ENCODE peak calls at places on chromosome 15, in four cellular contexts. S is foreskin fibroblast, X is breast epithelium, C is fibroblast of the aortic adventitia. L is an unnamed sample.

GRCh38 chr15:45612790-45613415 is 21.9 kb upstream of the SQOR start:
- DNase-seq in X (no peak), S (peak), C (peak), L (peak)

GRCh38 chr15:63371297-63371918 is 10.2 kb downstream of the CA12 start:
- DNase-seq in S (peak), X (no peak), C (peak), L (peak)

GRCh38 chr15:101052031-101052620 is 133.0 kb downstream of the LRRK1 start:
- DNase-seq in C (no peak), X (no peak), S (no peak), L (no peak)

GRCh38 chr15:85172846-85173490 is 191.3 kb downstream of the PDE8A start:
- DNase-seq in S (no peak), X (no peak), C (peak), L (peak)

GRCh38 chr15:62059818-62060115 is 480 bp downstream of the VPS13C start:
- DNase-seq in C (peak), S (no peak), X (peak), L (peak)

GRCh38 chr15:31781261-31781660 is 249.1 kb upstream of the CHRNA7 start:
- DNase-seq in C (no peak), S (no peak), X (no peak), L (no peak)

GRCh38 chr15:83422090-83422489 is 25.1 kb upstream of the SH3GL3 start:
- DNase-seq in S (no peak), X (no peak), C (no peak), L (no peak)

GRCh38 chr15:43877371-43877770 is 50.6 kb downstream of the WDR76 start:
- DNase-seq in X (no peak), C (no peak), S (no peak), L (no peak)

GRCh38 chr15:44910981-44911625 is 45.4 kb upstream of the TERB2 start:
- DNase-seq in X (no peak), C (no peak), S (no peak), L (peak)

GRCh38 chr15:60237411-60237810 is 160.4 kb downstream of the ANXA2 start:
- DNase-seq in S (peak), X (no peak), C (no peak), L (peak)

GRCh38 chr15:63299981-63300575 is 22.7 kb downstream of the APH1B start:
- DNase-seq in X (no peak), S (no peak), C (no peak), L (no peak)

GRCh38 chr15:34951993-34952392 is 17.5 kb downstream of the AQR start:
- DNase-seq in X (no peak), S (peak), C (peak), L (peak)

GRCh38 chr15:80861776-80862175 is 82.6 kb downstream of the CEMIP start:
- DNase-seq in C (peak), S (no peak), X (no peak), L (peak)

GRCh38 chr15:70258369-70259029 is 160.8 kb upstream of the TLE3 start:
- DNase-seq in X (no peak), C (no peak), S (no peak), L (peak)

GRCh38 chr15:84904409-84904808 is 19.9 kb downstream of the SLC28A1 start:
- DNase-seq in X (no peak), C (peak), S (no peak), L (no peak)

GRCh38 chr15:80710635-80711553 is 15.8 kb downstream of the ABHD17C start:
- DNase-seq in C (no peak), X (no peak), S (no peak), L (peak)

GRCh38 chr15:63332367-63333078 is 49.1 kb downstream of the CA12 start:
- DNase-seq in X (no peak), S (peak), C (peak), L (peak)

GRCh38 chr15:58748787-58749531 is 548 bp downstream of the ADAM10 start:
- DNase-seq in C (peak), S (peak), X (no peak), L (no peak)

GRCh38 chr15:78761020-78761419 is 50.2 kb downstream of the ADAMTS7 start:
- DNase-seq in C (no peak), S (no peak), X (no peak), L (no peak)

GRCh38 chr15:82936966-82937647 is 15.4 kb downstream of the HOMER2 start:
- DNase-seq in X (no peak), C (no peak), S (no peak), L (peak)

GRCh38 chr15:78195735-78196201 is 38.6 kb downstream of the ACSBG1 start:
- DNase-seq in C (no peak), S (no peak), X (peak), L (no peak)

GRCh38 chr15:71802770-71803169 is 7.6 kb upstream of the NR2E3 start:
- DNase-seq in S (no peak), X (no peak), C (no peak), L (no peak)

GRCh38 chr15:38066612-38067011 is 132.2 kb downstream of the TMCO5A start:
- DNase-seq in X (no peak), S (no peak), C (no peak), L (no peak)

GRCh38 chr15:43293402-43293801 is 26.7 kb upstream of the TGM5 start:
- DNase-seq in S (no peak), C (no peak), X (no peak), L (no peak)

GRCh38 chr15:57477736-57478522 is 101.6 kb downstream of the CGNL1 start:
- DNase-seq in S (no peak), C (no peak), X (no peak), L (no peak)

GRCh38 chr15:25236143-25236860 is 202.5 kb downstream of the UBE3A start:
- DNase-seq in S (no peak), X (no peak), C (no peak), L (no peak)

GRCh38 chr15:101346928-101347327 is 51.9 kb upstream of the SNRPA1 start:
- DNase-seq in C (peak), X (no peak), S (no peak), L (no peak)

GRCh38 chr15:101183226-101183925 is 68.5 kb downstream of the CHSY1 start:
- DNase-seq in S (no peak), C (no peak), X (no peak), L (no peak)

GRCh38 chr15:96035091-96035490 is 295.4 kb upstream of the NR2F2 start:
- DNase-seq in S (no peak), X (no peak), C (no peak), L (no peak)

GRCh38 chr15:90571063-90571541 is 41.4 kb downstream of the CRTC3 start:
- DNase-seq in S (peak), C (peak), X (peak), L (peak)

DNA sequence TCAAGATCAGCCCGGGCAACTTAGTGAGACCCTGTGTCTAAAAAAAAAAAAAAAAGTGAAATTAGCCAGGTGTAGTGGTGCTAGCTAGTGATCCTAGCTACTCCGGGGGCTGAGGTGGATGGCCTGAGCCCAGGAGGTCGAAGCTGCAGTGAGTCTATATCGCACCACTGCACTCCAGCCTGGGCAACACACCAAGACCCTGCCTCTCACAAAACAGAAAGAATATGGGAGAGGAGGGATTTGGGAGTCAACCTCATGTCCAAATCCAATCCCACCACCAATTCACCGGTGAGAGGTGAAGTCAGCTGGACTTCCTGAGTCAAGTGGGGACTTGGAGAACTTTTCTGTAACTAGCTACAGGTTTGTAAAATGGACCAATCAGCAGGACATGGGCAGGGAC is 80.5 kb upstream of the MFGE8 start:
- DNase-seq in S (no peak), X (no peak), C (no peak), L (no peak)
- H3K4me3 ChIP-seq in S (no peak), X (no peak), C (no peak), L (no peak)

GRCh38 chr15:98853161-98853560 is 154.4 kb downstream of the PGPEP1L start:
- DNase-seq in S (peak), C (peak), X (peak), L (peak)

GRCh38 chr15:98854496-98854895 is 153.1 kb downstream of the PGPEP1L start:
- DNase-seq in C (no peak), X (peak), S (no peak), L (no peak)

GRCh38 chr15:98855067-98855814 is 152.4 kb downstream of the PGPEP1L start:
- DNase-seq in X (no peak), S (no peak), C (no peak), L (no peak)

GRCh38 chr15:98853593-98854420 is 153.8 kb downstream of the PGPEP1L start:
- DNase-seq in S (no peak), X (peak), C (peak), L (peak)

DNA sequence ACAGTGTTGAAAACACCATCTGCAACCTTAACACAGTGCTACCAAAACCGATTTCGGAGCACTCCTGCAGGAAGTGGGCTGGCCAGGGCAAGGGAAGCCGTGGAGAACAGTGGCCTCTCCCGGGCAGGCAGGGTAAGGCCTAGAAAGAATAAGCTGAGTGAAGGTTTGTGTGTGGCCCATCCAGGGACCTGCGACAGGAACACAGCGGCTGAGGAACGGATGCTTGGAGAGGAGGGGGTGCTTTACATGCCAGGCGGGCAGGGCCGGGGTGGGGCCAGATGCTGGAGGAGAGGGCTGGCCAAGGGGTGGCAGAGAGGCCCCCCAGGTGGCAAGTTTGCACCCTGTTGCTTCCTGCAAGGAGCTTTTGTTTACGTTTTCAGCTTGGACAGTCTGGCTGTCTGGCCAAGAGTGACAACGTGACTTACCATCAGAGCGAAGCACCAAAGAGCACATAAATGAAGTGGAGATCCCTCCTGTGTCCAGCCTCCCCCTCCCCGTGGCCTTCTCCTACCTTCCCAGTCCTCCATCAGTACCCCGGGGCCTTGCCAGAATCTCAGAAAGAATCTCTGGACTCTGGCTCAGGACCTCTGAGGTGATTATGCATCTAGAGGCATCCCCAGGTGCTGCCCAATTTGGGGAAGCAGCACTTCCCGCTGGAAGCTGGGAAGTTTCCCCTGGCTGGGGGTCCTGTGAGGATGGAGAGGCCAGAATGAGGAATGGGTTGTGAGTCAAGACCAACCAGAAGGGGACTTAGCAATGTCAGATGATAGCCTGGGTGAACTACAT is 156.4 kb downstream of the PGPEP1L start:
- DNase-seq in S (peak), C (peak), X (peak), L (peak)
- TF ChIP-seq CTCF in S (peak), C (peak), X (peak), L (peak)

GRCh38 chr15:52566889-52567288 is 1.9 kb downstream of the ARPP19 start:
- DNase-seq in X (no peak), S (no peak), C (no peak), L (no peak)
- H3K4me3 ChIP-seq in X (no peak), S (peak), C (peak), L (peak)

GRCh38 chr15:68389936-68390790 is 41.8 kb downstream of the ITGA11 start:
- DNase-seq in C (peak), S (peak), X (peak), L (peak)

GRCh38 chr15:68387288-68388143 is 44.4 kb downstream of the ITGA11 start:
- DNase-seq in X (no peak), C (no peak), S (no peak), L (no peak)

GRCh38 chr15:68391084-68391483 is 40.9 kb downstream of the ITGA11 start:
- DNase-seq in C (no peak), X (peak), S (no peak), L (no peak)

GRCh38 chr15:68386587-68387287 is 45.2 kb downstream of the ITGA11 start:
- DNase-seq in X (no peak), S (no peak), C (no peak), L (no peak)

DNA sequence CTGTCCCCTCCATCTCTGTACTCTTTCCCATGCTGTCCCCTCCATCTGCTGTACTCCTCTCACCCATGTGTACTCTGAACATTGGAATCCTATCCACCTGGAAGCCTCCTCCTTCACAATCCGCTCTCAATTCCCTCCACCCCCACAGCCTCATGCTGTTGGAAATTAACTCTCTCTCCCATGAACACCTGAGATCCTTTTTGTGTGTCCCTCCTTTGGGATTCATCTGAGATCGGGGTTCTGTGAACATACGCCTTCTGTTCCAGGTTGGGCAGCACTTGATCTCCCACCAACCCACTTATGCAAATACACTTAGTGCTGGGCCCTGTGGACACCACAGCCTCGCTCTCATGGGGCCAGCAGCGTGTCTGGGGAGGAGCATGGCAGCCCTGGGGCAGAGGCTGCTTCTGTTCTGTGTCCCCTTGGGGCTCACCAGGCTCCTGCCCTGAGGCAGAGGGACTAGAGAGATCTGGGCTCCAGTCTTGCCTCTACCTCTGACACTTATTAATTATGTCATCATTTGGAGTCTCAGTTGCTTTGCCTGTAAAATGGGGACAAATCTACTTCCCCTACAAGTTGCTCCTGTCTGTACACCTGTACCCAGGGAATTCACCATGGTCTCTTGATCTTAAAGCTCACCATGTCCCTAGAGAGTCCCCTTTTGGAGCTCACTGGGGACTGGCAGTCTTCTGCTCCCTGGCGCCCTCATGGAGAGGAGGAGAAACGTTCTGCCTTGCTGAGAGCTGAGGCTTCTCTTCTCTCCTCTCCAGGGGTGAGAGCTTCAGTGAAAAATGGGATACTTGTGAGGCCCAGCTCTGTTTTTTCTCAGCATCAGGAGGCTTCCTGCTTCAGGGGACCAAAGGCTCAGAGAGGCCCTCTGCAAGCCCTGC is 42.7 kb downstream of the ITGA11 start:
- DNase-seq in C (no peak), S (no peak), X (peak), L (no peak)
- TF ChIP-seq CTCF in C (no peak), S (no peak), X (no peak), L (no peak)

DNA sequence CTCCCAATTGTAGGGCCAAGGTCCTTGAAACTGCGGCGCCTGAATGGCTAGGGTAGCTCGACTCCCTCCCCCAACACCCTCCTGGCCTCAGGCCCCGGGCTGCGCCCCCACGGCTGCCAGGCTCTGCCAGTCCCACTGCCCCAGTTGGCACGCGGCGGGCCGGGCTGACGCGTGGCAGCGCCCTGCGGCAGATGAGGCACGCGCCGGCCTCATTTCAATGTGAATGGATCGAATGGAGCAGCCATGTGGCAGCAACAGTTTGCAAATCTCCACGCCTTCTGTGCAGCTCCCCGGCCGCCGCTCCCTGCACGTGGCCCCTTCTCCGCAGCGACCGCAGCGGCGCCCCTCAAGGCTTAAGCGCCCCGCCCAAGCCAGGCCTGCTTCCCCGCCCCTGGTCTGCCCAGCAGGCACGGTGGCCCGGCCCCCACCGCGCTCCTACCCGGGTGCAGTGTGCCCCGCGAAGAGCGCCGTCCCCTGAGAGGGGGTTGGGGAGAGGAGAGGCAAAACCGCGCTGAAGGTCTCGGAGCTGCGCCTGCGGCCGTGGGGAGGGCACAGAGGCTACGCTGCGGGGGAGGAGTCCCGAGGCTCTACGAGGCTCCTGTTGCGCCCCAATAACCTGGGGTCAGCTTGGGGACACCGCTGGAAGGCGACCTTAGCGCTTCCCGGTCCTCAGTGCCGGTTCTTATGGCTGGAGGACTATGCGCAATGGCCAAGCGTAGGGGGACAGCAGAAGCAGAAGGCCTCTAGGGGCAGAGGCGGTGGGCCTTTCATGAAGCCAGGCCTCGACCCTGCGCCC is 3.1 kb upstream of the DLL4 start:
- DNase-seq in X (no peak), C (no peak), S (no peak), L (no peak)
- H3K4me3 ChIP-seq in X (no peak), C (no peak), S (peak), L (peak)

GRCh38 chr15:65981837-65982696 is 112.8 kb downstream of the RAB11A start:
- DNase-seq in C (no peak), X (no peak), S (no peak), L (no peak)
- TF ChIP-seq CTCF in C (no peak), X (no peak), S (no peak), L (no peak)

GRCh38 chr15:87848012-87848411 is 408.5 kb downstream of the NTRK3 start:
- DNase-seq in X (no peak), S (no peak), C (no peak), L (no peak)
- H3K4me3 ChIP-seq in X (no peak), S (no peak), C (no peak), L (no peak)

GRCh38 chr15:89034305-89034704 is 54.0 kb upstream of the ABHD2 start:
- DNase-seq in C (peak), S (no peak), X (no peak), L (peak)
- TF ChIP-seq CTCF in C (peak), S (peak), X (no peak), L (peak)

L was measured in fibroblast of mammary gland.